ENCODE peak calls at places on chromosomes 13 and 19, in six cellular contexts. I is RCC 7860; L is activated T-helper 2 cell treated with anti-CD3 and anti-CD28 coated beads, Interferon-gamma antibody, Interleukin-2, Interleukin-4, amounts not matched to agents 10 μg/mL and 5 μg/mL and 100 μg/mL, durations not matched to agents 14 hours and 24 hours and 36 hours; P is COLO829; X is PC-3; E is stimulated activated CD4-positive, alpha-beta T cell treated with anti-CD3 and anti-CD28 coated beads, Interleukin-12 subunit alpha, Interleukin-12 subunit beta, amount 100 ng/mL, for 24 hours. H is an unnamed sample.

GRCh38 chr19:5590865-5591154 is 23.1 kb upstream of the TINCR start:
- DNase-seq in X (no peak), L (no peak), P (no peak), I (no peak), E (no peak), H (no peak)

GRCh38 chr13:75908137-75908536 is 272.0 kb downstream of the LMO7 start:
- DNase-seq in L (no peak), P (no peak), E (no peak), I (no peak), X (no peak), H (no peak)

GRCh38 chr13:114082849-114083645 is 49.4 kb downstream of the RASA3 start:
- DNase-seq in L (no peak), P (no peak), I (no peak), E (no peak), X (no peak), H (no peak)

GRCh38 chr13:36038785-36039415 is 92.3 kb downstream of the DCLK1 start:
- DNase-seq in I (no peak), X (no peak), L (no peak), P (peak), E (no peak), H (peak)

GRCh38 chr13:49649244-49649962 is 21.1 kb downstream of the ARL11 start:
- DNase-seq in E (no peak), X (peak), L (no peak), I (peak), P (no peak), H (peak)

GRCh38 chr13:33168326-33168960 is 117.1 kb downstream of the STARD13 start:
- DNase-seq in I (no peak), X (no peak), P (no peak), L (no peak), E (no peak), H (no peak)

GRCh38 chr13:40505196-40505595 is 161.2 kb downstream of the FOXO1 start:
- DNase-seq in E (no peak), X (peak), I (peak), L (no peak), P (no peak), H (no peak)

GRCh38 chr13:78660130-78660857 is 1.3 kb upstream of the OBI1 start:
- DNase-seq in I (no peak), L (no peak), P (no peak), E (no peak), X (no peak), H (no peak)

GRCh38 chr13:112452380-112453206 is 76.4 kb downstream of the SPACA7 start:
- DNase-seq in P (no peak), X (no peak), L (no peak), E (no peak), I (no peak), H (no peak)

GRCh38 chr13:80988752-80989151 is 647.8 kb upstream of the SPRY2 start:
- DNase-seq in P (no peak), X (no peak), I (no peak), E (no peak), L (no peak), H (no peak)

GRCh38 chr13:79973533-79973963 is 367.4 kb downstream of the SPRY2 start:
- DNase-seq in E (no peak), L (no peak), P (no peak), X (no peak), I (no peak), H (no peak)

GRCh38 chr13:20171364-20171763 is 10.5 kb upstream of the GJA3 start:
- DNase-seq in X (peak), E (no peak), I (no peak), P (no peak), L (no peak), H (no peak)

GRCh38 chr19:3556978-3557460 is 367 bp downstream of the MFSD12 start:
- DNase-seq in X (peak), L (peak), I (peak), P (no peak), E (peak), H (peak)

GRCh38 chr19:2097330-2098327 is 914 bp downstream of the IZUMO4 start:
- DNase-seq in E (peak), I (no peak), P (no peak), L (peak), X (no peak), H (no peak)

GRCh38 chr13:22926176-22927007 is 254.4 kb upstream of the SGCG start:
- DNase-seq in X (no peak), P (no peak), I (peak), E (no peak), L (no peak), H (peak)

GRCh38 chr19:8616861-8617260 is 6.3 kb upstream of the ADAMTS10 start:
- DNase-seq in X (no peak), I (no peak), P (no peak), E (no peak), L (no peak), H (no peak)

GRCh38 chr19:35041548-35042055 is at the start of gene HPN:
- DNase-seq in E (no peak), X (no peak), L (no peak), P (no peak), I (no peak), H (no peak)

GRCh38 chr13:20525144-20525600 is 485 bp downstream of the CRYL1 start:
- DNase-seq in I (no peak), X (peak), E (peak), P (no peak), L (no peak), H (peak)

GRCh38 chr13:44311011-44311481 is 62.6 kb upstream of the SERP2 start:
- DNase-seq in I (no peak), P (no peak), X (peak), E (no peak), L (no peak), H (peak)

GRCh38 chr13:68257111-68257842 is 1027.1 kb upstream of the PCDH9 start:
- DNase-seq in I (no peak), L (no peak), P (no peak), E (no peak), X (no peak), H (no peak)

GRCh38 chr19:21856751-21857150 is 20.8 kb upstream of the ZNF43 start:
- DNase-seq in L (no peak), E (no peak), X (no peak), I (no peak), P (no peak), H (no peak)

GRCh38 chr13:72565893-72566292 is 161.5 kb downstream of the MZT1 start:
- DNase-seq in X (peak), I (peak), E (no peak), P (peak), L (no peak), H (peak)

GRCh38 chr13:94196426-94196825 is 283.1 kb downstream of the DCT start:
- DNase-seq in I (no peak), E (no peak), X (no peak), L (no peak), P (no peak), H (no peak)

GRCh38 chr19:46616631-46617322 is 8.1 kb downstream of the PTGIR start:
- DNase-seq in E (peak), X (peak), P (no peak), L (no peak), I (peak), H (peak)

GRCh38 chr13:110119943-110120905 is 186.7 kb downstream of the COL4A1 start:
- DNase-seq in E (no peak), X (peak), I (peak), L (no peak), P (no peak), H (peak)

GRCh38 chr19:1931445-1931844 is 9.5 kb upstream of the CSNK1G2 start:
- DNase-seq in P (no peak), E (no peak), I (no peak), X (no peak), L (no peak), H (no peak)

GRCh38 chr13:24130134-24130792 is 30.3 kb upstream of the SPATA13 start:
- DNase-seq in I (no peak), X (no peak), E (no peak), L (no peak), P (peak), H (no peak)

H was measured in bronchial epithelial cell.